ENCODE peak calls at places on chromosomes 4 and X, in four cellular contexts. J is Daoy, Q is T-helper 2 cell, M is NCI-H2171 treated with DMSO at 0.1 percent for 48 hours. A is an unnamed sample.

GRCh38 chrX:21926527-21927278 is 13.8 kb upstream of the SMS start:
- DNase-seq in Q (no peak), M (no peak), J (peak; percentile 82), A (no peak)

GRCh38 chr4:5199142-5199541 is 147.9 kb downstream of the STK32B start:
- DNase-seq in Q (no peak), M (no peak), J (no peak), A (no peak)

GRCh38 chr4:40837094-40837870 is 87.5 kb downstream of the NSUN7 start:
- DNase-seq in M (peak; percentile 56), Q (no peak), J (no peak), A (no peak)

GRCh38 chr4:41133619-41134018 is 80.7 kb downstream of the APBB2 start:
- DNase-seq in Q (no peak), J (no peak), M (no peak), A (no peak)

GRCh38 chrX:13398073-13398823 is 78.4 kb upstream of the ATXN3L start:
- DNase-seq in J (peak; percentile 94), M (no peak), Q (no peak), A (no peak)

GRCh38 chrX:71859637-71860036 is 51.0 kb upstream of the NHSL2 start:
- DNase-seq in Q (no peak), J (peak; percentile 39), M (peak; percentile 34), A (peak; percentile 7)

GRCh38 chr4:1246901-1247810 is 1.8 kb downstream of the CTBP1 start:
- DNase-seq in J (peak; percentile 22), M (peak; percentile 1), Q (no peak), A (no peak)

GRCh38 chr4:8108261-8108660 is 50.4 kb downstream of the ABLIM2 start:
- DNase-seq in M (no peak), J (no peak), Q (no peak), A (no peak)

GRCh38 chr4:95209942-95210341 is 338.8 kb downstream of the UNC5C start:
- DNase-seq in Q (no peak), M (peak; percentile 29), J (no peak), A (no peak)